ENCODE peak calls at places on chromosome 22, in eight cellular contexts. O is A549, Y is HepG2, I is HCT116, F is GM12878, M is K562, X is SK-N-SH, N is H1. T is an unnamed sample. For H3K4me1, the result is how much of the 10 kb centered on the place peaks cover.

GRCh38 chr22:35622132-35622913 is 5.2 kb upstream of the MB start:
- DNase-seq in M (no peak), O (peak), Y (no peak), I (no peak), N (peak), F (no peak), X (peak), T (no peak)

GRCh38 chr22:42830161-42830560 is 26.9 kb downstream of the ARFGAP3 start:
- DNase-seq in F (no peak), Y (no peak), X (no peak), N (no peak), O (no peak), I (no peak), M (no peak), T (no peak)

GRCh38 chr22:46159212-46159611 is 8.9 kb downstream of the PPARA start:
- DNase-seq in O (no peak), M (no peak), I (no peak), N (no peak), F (no peak), Y (no peak), X (no peak), T (no peak)

GRCh38 chr22:44928064-44928463 is 81.7 kb downstream of the PHF21B start:
- DNase-seq in I (no peak), F (no peak), X (peak), O (no peak), Y (no peak), M (no peak), N (no peak), T (no peak)

GRCh38 chr22:30457964-30458363 is 13.9 kb downstream of the SEC14L3 start:
- DNase-seq in M (no peak), I (no peak), N (no peak), X (no peak), F (no peak), O (no peak), Y (no peak), T (no peak)

GRCh38 chr22:40226620-40227019 is 48.9 kb downstream of the TNRC6B start:
- DNase-seq in Y (no peak), F (no peak), N (no peak), O (no peak), M (no peak), I (no peak), X (no peak), T (no peak)

GRCh38 chr22:24875862-24876506 is 70.0 kb downstream of the SGSM1 start:
- DNase-seq in X (no peak), N (peak), Y (no peak), F (no peak), O (peak), M (peak), I (no peak), T (peak)

GRCh38 chr22:49295851-49296560 is 531.7 kb downstream of the BRD1 start:
- DNase-seq in Y (no peak), X (no peak), I (no peak), M (no peak), O (no peak), F (no peak), N (peak), T (no peak)

GRCh38 chr22:48736593-48737460 is 1090.8 kb downstream of the BRD1 start:
- DNase-seq in F (no peak), M (no peak), I (no peak), Y (no peak), O (no peak), X (no peak), N (no peak), T (no peak)

GRCh38 chr22:22228421-22228820 is 16.2 kb upstream of the VPREB1 start:
- DNase-seq in Y (no peak), M (no peak), X (no peak), N (no peak), F (no peak), O (no peak), I (no peak), T (no peak)

GRCh38 chr22:48088926-48089536 is 1326.6 kb downstream of the TBC1D22A start:
- DNase-seq in F (no peak), N (no peak), X (no peak), I (no peak), O (no peak), M (no peak), Y (no peak), T (no peak)

GRCh38 chr22:42217019-42217751 is 53.3 kb downstream of the TCF20 start:
- DNase-seq in O (peak), N (no peak), F (peak), M (no peak), Y (no peak), I (no peak), X (no peak), T (no peak)

GRCh38 chr22:42385691-42386090 is 46.5 kb downstream of the NFAM1 start:
- DNase-seq in N (no peak), Y (no peak), X (no peak), I (no peak), F (no peak), O (no peak), M (no peak), T (no peak)

GRCh38 chr22:29715240-29715639 is 4.6 kb upstream of the CABP7 start:
- DNase-seq in Y (no peak), I (no peak), M (no peak), N (no peak), O (no peak), F (no peak), X (peak), T (no peak)

GRCh38 chr22:29369460-29369859 is 18.9 kb downstream of the AP1B1 start:
- DNase-seq in X (no peak), O (no peak), M (peak), N (peak), I (no peak), Y (no peak), F (no peak), T (peak)

GRCh38 chr22:32206774-32207758 is 2.2 kb upstream of the RFPL2 start:
- DNase-seq in I (peak), Y (peak), N (peak), O (peak), M (no peak), X (peak), F (no peak), T (no peak)

GRCh38 chr22:46070722-46071450 is 79.4 kb upstream of the PPARA start:
- DNase-seq in F (no peak), Y (no peak), M (no peak), O (peak), N (peak), I (no peak), X (peak), T (peak)

GRCh38 chr22:20815477-20816050 is 41.7 kb downstream of the SERPIND1 start:
- DNase-seq in X (no peak), Y (no peak), M (no peak), N (no peak), O (no peak), F (no peak), I (no peak), T (no peak)

GRCh38 chr22:41256898-41257260 is 16.1 kb upstream of the CHADL start:
- DNase-seq in Y (no peak), X (no peak), I (no peak), N (no peak), M (no peak), O (no peak), F (no peak), T (peak)

GRCh38 chr22:38715852-38716251 is 10.1 kb downstream of the GTPBP1 start:
- DNase-seq in M (no peak), Y (no peak), I (no peak), O (no peak), F (no peak), N (no peak), X (no peak), T (no peak)

GRCh38 chr22:38717244-38717643 is 11.5 kb downstream of the GTPBP1 start:
- DNase-seq in Y (no peak), F (no peak), M (no peak), O (no peak), I (no peak), N (no peak), X (no peak), T (no peak)

GRCh38 chr22:38716827-38717226 is 11.1 kb downstream of the GTPBP1 start:
- DNase-seq in X (no peak), O (no peak), F (no peak), I (no peak), N (no peak), M (no peak), Y (no peak), T (no peak)

GRCh38 chr22:38715176-38715764 is 9.5 kb downstream of the GTPBP1 start:
- DNase-seq in X (no peak), F (no peak), O (no peak), M (no peak), Y (no peak), N (no peak), I (no peak), T (no peak)

GRCh38 chr22:38716271-38716670 is 10.5 kb downstream of the GTPBP1 start:
- DNase-seq in F (no peak), M (no peak), O (no peak), X (no peak), Y (no peak), I (no peak), N (no peak), T (no peak)
- TF ChIP-seq MAX in F (no peak), M (no peak), O (no peak), X (no peak), Y (no peak), I (no peak), N (no peak), T (no peak)

GRCh38 chr22:18058770-18059169 is 19.0 kb upstream of the PEX26 start:
- DNase-seq in F (no peak), M (no peak), Y (no peak), N (no peak), I (no peak), O (no peak), X (no peak), T (no peak)
- H3K4me1 ChIP-seq in F (under half), M (under half), Y (half or more), N (under half), I (under half), O (half or more), X (under half), T (under half)

DNA sequence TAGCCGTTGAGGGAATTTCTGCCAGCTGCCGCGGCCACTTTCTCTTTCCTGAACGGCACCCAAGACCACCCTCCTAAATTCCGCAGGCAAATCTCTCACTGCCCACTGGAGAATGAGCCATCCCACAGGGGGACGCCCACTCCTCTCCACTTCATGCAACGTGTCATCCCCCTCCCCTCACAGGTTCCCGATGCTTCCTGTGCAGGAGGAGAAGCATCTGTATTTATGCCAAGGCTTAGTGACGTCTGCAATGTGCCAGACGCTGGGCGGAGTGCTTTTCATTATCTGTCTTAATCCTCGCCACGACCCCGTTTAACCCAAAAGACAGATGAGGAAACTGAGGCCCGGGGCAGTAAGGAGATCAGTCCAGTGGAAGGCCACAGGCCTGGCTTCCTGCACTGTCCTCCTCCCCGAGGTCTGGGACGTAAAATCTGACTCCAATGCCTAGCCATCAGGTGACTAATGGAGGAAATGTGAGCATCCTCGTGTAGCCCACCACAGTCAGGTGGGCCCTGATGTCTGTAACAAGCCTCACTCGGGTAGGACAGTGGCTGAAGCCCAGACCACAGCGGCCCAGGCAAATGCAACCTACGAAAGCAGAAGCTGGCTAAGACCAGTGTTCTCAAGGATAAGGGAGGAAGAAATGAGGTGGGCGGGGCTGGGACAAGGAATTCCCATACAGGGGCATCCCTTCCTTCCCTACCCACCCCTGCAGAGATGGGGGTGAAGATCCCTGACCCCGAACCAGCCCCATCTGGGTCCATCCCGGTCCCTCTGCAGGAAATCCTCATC is 23.1 kb downstream of the MN1 start:
- DNase-seq in X (no peak), N (no peak), I (no peak), Y (no peak), M (no peak), F (no peak), O (no peak), T (no peak)
- TF ChIP-seq MAX in X (no peak), N (no peak), I (no peak), Y (no peak), M (no peak), F (no peak), O (no peak), T (no peak)

GRCh38 chr22:36937319-36938027 is 24.0 kb downstream of the CSF2RB start:
- DNase-seq in I (no peak), X (no peak), N (no peak), F (no peak), M (no peak), O (no peak), Y (no peak), T (no peak)
- H3K4me1 ChIP-seq in I (under half), X (under half), N (under half), F (under half), M (under half), O (under half), Y (under half), T (under half)

T was measured in endothelial cell of umbilical vein.